ENCODE peak calls at places on chromosomes 12 and 14, in four cellular contexts. One of them, this sample, is unnamed.

GRCh38 chr12:6684609-6685008 is 4.6 kb downstream of the ZNF384 start:
- DNase-seq in LNCaP clone FGC: no peak
- DNase-seq in brain microvascular endothelial cell: no peak
- DNase-seq in BJ: no peak
- DNase-seq in this sample: peak

GRCh38 chr12:57218030-57218853 is 1.6 kb downstream of the NXPH4 start:
- DNase-seq in LNCaP clone FGC: no peak
- DNase-seq in brain microvascular endothelial cell: no peak
- DNase-seq in BJ: no peak
- DNase-seq in this sample: no peak

GRCh38 chr12:46209914-46210834 is 58.7 kb downstream of the SLC38A1 start:
- DNase-seq in LNCaP clone FGC: peak
- DNase-seq in brain microvascular endothelial cell: no peak
- DNase-seq in BJ: no peak
- DNase-seq in this sample: peak

GRCh38 chr12:109949089-109949488 is 47.1 kb downstream of the GIT2 start:
- DNase-seq in LNCaP clone FGC: no peak
- DNase-seq in brain microvascular endothelial cell: peak
- DNase-seq in BJ: no peak
- DNase-seq in this sample: peak

GRCh38 chr12:46187023-46187422 is 81.8 kb downstream of the SLC38A1 start:
- DNase-seq in LNCaP clone FGC: peak
- DNase-seq in brain microvascular endothelial cell: peak
- DNase-seq in BJ: peak
- DNase-seq in this sample: peak

GRCh38 chr12:52252728-52253328 is 19.8 kb downstream of the KRT7 start:
- DNase-seq in LNCaP clone FGC: no peak
- DNase-seq in brain microvascular endothelial cell: no peak
- DNase-seq in BJ: no peak
- DNase-seq in this sample: no peak

GRCh38 chr12:27431185-27431584 is 15.4 kb upstream of the SMCO2 start:
- DNase-seq in LNCaP clone FGC: no peak
- DNase-seq in brain microvascular endothelial cell: no peak
- DNase-seq in BJ: no peak
- DNase-seq in this sample: no peak

GRCh38 chr14:58808828-58809227 is 171.1 kb downstream of the DACT1 start:
- DNase-seq in LNCaP clone FGC: peak
- DNase-seq in brain microvascular endothelial cell: peak
- DNase-seq in BJ: no peak
- DNase-seq in this sample: peak

GRCh38 chr12:71431991-71432390 is 7.6 kb upstream of the LGR5 start:
- DNase-seq in LNCaP clone FGC: no peak
- DNase-seq in brain microvascular endothelial cell: no peak
- DNase-seq in BJ: no peak
- DNase-seq in this sample: no peak

GRCh38 chr12:43267782-43268181 is 284.2 kb downstream of the ADAMTS20 start:
- DNase-seq in LNCaP clone FGC: no peak
- DNase-seq in brain microvascular endothelial cell: no peak
- DNase-seq in BJ: no peak
- DNase-seq in this sample: peak

GRCh38 chr12:51678086-51678724 is 87.2 kb downstream of the SCN8A start:
- DNase-seq in LNCaP clone FGC: peak
- DNase-seq in brain microvascular endothelial cell: peak
- DNase-seq in BJ: no peak
- DNase-seq in this sample: peak

GRCh38 chr14:52267501-52268190 is at the start of gene PTGDR:
- DNase-seq in LNCaP clone FGC: no peak
- DNase-seq in brain microvascular endothelial cell: no peak
- DNase-seq in BJ: no peak
- DNase-seq in this sample: peak

GRCh38 chr14:89027097-89027740 is 202.8 kb downstream of the TTC8 start:
- DNase-seq in LNCaP clone FGC: no peak
- DNase-seq in brain microvascular endothelial cell: no peak
- DNase-seq in BJ: no peak
- DNase-seq in this sample: peak

GRCh38 chr14:97723834-97724770 is 926.9 kb downstream of the VRK1 start:
- DNase-seq in LNCaP clone FGC: no peak
- DNase-seq in brain microvascular endothelial cell: no peak
- DNase-seq in BJ: no peak
- DNase-seq in this sample: no peak

GRCh38 chr12:89163918-89164317 is 188.4 kb downstream of the DUSP6 start:
- DNase-seq in LNCaP clone FGC: peak
- DNase-seq in brain microvascular endothelial cell: no peak
- DNase-seq in BJ: no peak
- DNase-seq in this sample: no peak

GRCh38 chr12:92340441-92341332 is 195.0 kb upstream of the BTG1 start:
- DNase-seq in LNCaP clone FGC: no peak
- DNase-seq in brain microvascular endothelial cell: no peak
- DNase-seq in BJ: no peak
- DNase-seq in this sample: peak

GRCh38 chr14:69895109-69895508 is 15.9 kb downstream of the SMOC1 start:
- DNase-seq in LNCaP clone FGC: no peak
- DNase-seq in brain microvascular endothelial cell: no peak
- DNase-seq in BJ: no peak
- DNase-seq in this sample: no peak

GRCh38 chr12:117830471-117830870 is 138.3 kb downstream of the KSR2 start:
- DNase-seq in LNCaP clone FGC: no peak
- DNase-seq in brain microvascular endothelial cell: no peak
- DNase-seq in BJ: peak
- DNase-seq in this sample: no peak

DNA sequence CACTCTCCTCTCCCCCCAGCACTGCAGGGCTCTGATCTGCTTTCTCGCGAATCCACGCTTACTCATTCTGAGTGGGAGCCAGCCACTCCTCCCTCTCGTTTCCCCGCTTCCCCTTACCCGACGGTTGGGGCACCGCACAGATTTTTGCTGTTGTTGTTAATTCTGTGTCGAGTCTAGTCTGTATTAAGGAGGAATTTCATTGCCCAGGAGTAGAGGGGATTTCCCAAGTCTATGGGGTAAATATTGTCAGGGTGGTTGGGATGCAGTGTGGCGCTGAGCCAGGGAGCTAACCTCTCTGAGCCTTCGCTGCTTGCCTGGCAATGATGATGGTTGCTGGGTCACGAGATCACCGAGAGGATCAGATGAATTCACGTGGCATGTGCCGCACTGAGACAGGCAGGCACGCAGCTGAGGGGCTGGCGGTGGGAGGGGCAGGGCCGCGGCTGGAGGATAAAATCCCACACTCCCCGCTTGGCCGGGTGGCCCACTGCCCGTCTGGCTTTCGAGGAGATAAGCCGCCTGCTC is 18.5 kb downstream of the NCOR2 start:
- DNase-seq in LNCaP clone FGC: no peak
- DNase-seq in brain microvascular endothelial cell: peak
- DNase-seq in BJ: no peak
- DNase-seq in this sample: peak
- H3K4me3 ChIP-seq in LNCaP clone FGC: no peak
- H3K4me3 ChIP-seq in brain microvascular endothelial cell: no peak
- H3K4me3 ChIP-seq in BJ: no peak
- H3K4me3 ChIP-seq in this sample: no peak

GRCh38 chr12:76300297-76300665 is 47.9 kb downstream of the BBS10 start:
- DNase-seq in LNCaP clone FGC: no peak
- DNase-seq in brain microvascular endothelial cell: no peak
- DNase-seq in BJ: no peak
- DNase-seq in this sample: no peak

GRCh38 chr12:76299536-76300296 is 48.5 kb downstream of the BBS10 start:
- DNase-seq in LNCaP clone FGC: no peak
- DNase-seq in brain microvascular endothelial cell: no peak
- DNase-seq in BJ: no peak
- DNase-seq in this sample: no peak

GRCh38 chr12:76303989-76304460 is 44.2 kb downstream of the BBS10 start:
- DNase-seq in LNCaP clone FGC: no peak
- DNase-seq in brain microvascular endothelial cell: no peak
- DNase-seq in BJ: no peak
- DNase-seq in this sample: no peak

GRCh38 chr12:76307083-76307482 is 41.1 kb downstream of the BBS10 start:
- DNase-seq in LNCaP clone FGC: no peak
- DNase-seq in brain microvascular endothelial cell: no peak
- DNase-seq in BJ: no peak
- DNase-seq in this sample: no peak

GRCh38 chr12:76303365-76303764 is 44.9 kb downstream of the BBS10 start:
- DNase-seq in LNCaP clone FGC: no peak
- DNase-seq in brain microvascular endothelial cell: peak
- DNase-seq in BJ: no peak
- DNase-seq in this sample: no peak
- TF ChIP-seq CTCF in LNCaP clone FGC: no peak
- TF ChIP-seq CTCF in brain microvascular endothelial cell: peak
- TF ChIP-seq CTCF in BJ: no peak
- TF ChIP-seq CTCF in this sample: no peak

DNA sequence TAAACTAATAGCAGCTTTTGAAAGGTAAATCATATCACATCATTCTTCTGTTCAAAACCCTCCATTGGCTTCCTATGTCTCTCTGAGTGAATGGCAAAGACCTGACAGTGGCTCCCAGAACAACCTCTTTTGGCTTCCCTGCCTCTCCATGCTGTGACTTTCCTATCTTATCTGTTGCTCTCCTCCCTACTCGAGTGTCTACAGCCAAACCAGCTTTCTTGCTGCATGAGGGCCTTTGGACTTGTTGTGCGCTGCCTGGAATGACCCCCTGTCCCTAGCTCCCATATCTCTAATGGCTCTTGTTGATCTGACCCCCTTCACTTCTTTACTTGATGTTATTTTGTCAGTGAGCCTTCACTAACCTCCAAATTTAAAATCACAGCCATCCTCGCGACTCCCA is 2.5 kb downstream of the SYNE2 start:
- DNase-seq in LNCaP clone FGC: no peak
- DNase-seq in brain microvascular endothelial cell: no peak
- DNase-seq in BJ: no peak
- DNase-seq in this sample: peak
- H3K4me3 ChIP-seq in LNCaP clone FGC: no peak
- H3K4me3 ChIP-seq in brain microvascular endothelial cell: no peak
- H3K4me3 ChIP-seq in BJ: no peak
- H3K4me3 ChIP-seq in this sample: no peak

GRCh38 chr12:90690120-90690519 is 264.9 kb downstream of the CCER1 start:
- DNase-seq in LNCaP clone FGC: no peak
- DNase-seq in brain microvascular endothelial cell: no peak
- DNase-seq in BJ: no peak
- DNase-seq in this sample: no peak

GRCh38 chr12:90695415-90695814 is 259.6 kb downstream of the CCER1 start:
- DNase-seq in LNCaP clone FGC: peak
- DNase-seq in brain microvascular endothelial cell: no peak
- DNase-seq in BJ: no peak
- DNase-seq in this sample: peak
- TF ChIP-seq CTCF in LNCaP clone FGC: peak
- TF ChIP-seq CTCF in brain microvascular endothelial cell: peak
- TF ChIP-seq CTCF in BJ: peak
- TF ChIP-seq CTCF in this sample: peak

GRCh38 chr12:26227376-26227775 is 32.0 kb downstream of the SSPN start:
- DNase-seq in LNCaP clone FGC: no peak
- DNase-seq in brain microvascular endothelial cell: no peak
- DNase-seq in BJ: no peak
- DNase-seq in this sample: no peak
- H3K4me3 ChIP-seq in LNCaP clone FGC: no peak
- H3K4me3 ChIP-seq in brain microvascular endothelial cell: no peak
- H3K4me3 ChIP-seq in BJ: no peak
- H3K4me3 ChIP-seq in this sample: peak